ENCODE peak calls at places on chromosomes 11 and 22, in five cellular contexts. D is GM23338, L is HepG2, W is body of pancreas, K is cardiac muscle cell. Y is an unnamed sample.
A peak's percentile ranks its signal among the peaks of the same experiment; 100 is the strongest.

GRCh38 chr22:48234011-48234410 is 1471.6 kb downstream of the TBC1D22A start:
- DNase-seq in D (no peak), K (no peak), L (no peak), W (no peak), Y (no peak)

GRCh38 chr11:131888230-131888826 is 517.9 kb downstream of the NTM start:
- DNase-seq in L (no peak), K (peak; percentile 95), W (no peak), D (no peak), Y (peak; percentile 95)

GRCh38 chr22:46533434-46533833 is 4.0 kb downstream of the CELSR1 start:
- DNase-seq in L (no peak), K (no peak), W (no peak), D (peak; percentile 38), Y (peak; percentile 62)

GRCh38 chr11:72243173-72243566 is 806 bp downstream of the PHOX2A start:
- DNase-seq in W (no peak), L (no peak), D (no peak), K (no peak), Y (no peak)

GRCh38 chr11:57476223-57476882 is 16.0 kb downstream of the RTN4RL2 start:
- DNase-seq in L (no peak), W (peak; percentile 60), D (peak; percentile 67), K (no peak), Y (no peak)

GRCh38 chr11:115564851-115565250 is 60.6 kb upstream of the CADM1 start:
- DNase-seq in K (no peak), W (no peak), D (no peak), L (no peak), Y (no peak)

GRCh38 chr11:111422494-111423249 is 43.6 kb upstream of the POU2AF1 start:
- DNase-seq in W (peak; percentile 73), K (peak; percentile 54), D (peak; percentile 90), L (peak; percentile 82), Y (no peak)

GRCh38 chr22:31228425-31228824 is 16.3 kb downstream of the LIMK2 start:
- DNase-seq in L (no peak), W (no peak), K (no peak), D (no peak), Y (no peak)

GRCh38 chr11:34586655-34587281 is 34.1 kb upstream of the EHF start:
- DNase-seq in D (no peak), K (no peak), W (no peak), L (no peak), Y (no peak)

GRCh38 chr11:36012979-36013378 is 69.1 kb downstream of the LDLRAD3 start:
- DNase-seq in L (no peak), W (no peak), K (peak; percentile 83), D (no peak), Y (no peak)

GRCh38 chr11:119567667-119568582 is 145.0 kb upstream of the THY1 start:
- DNase-seq in D (peak; percentile 16), L (no peak), K (peak; percentile 84), W (no peak), Y (peak; percentile 30)

GRCh38 chr11:43925063-43925931 is 17.1 kb upstream of the C11orf96 start:
- DNase-seq in K (no peak), W (no peak), L (no peak), D (no peak), Y (no peak)

GRCh38 chr22:46229701-46230100 is 20.4 kb downstream of the CDPF1 start:
- DNase-seq in W (no peak), K (peak; percentile 58), D (no peak), L (no peak), Y (no peak)

GRCh38 chr11:116072776-116073175 is 568.6 kb upstream of the CADM1 start:
- DNase-seq in D (peak; percentile 73), K (no peak), L (no peak), W (no peak), Y (no peak)

GRCh38 chr11:34417203-34417602 is 21.5 kb upstream of the CAT start:
- DNase-seq in W (no peak), D (peak; percentile 21), K (no peak), L (no peak), Y (no peak)

GRCh38 chr11:46050065-46050464 is 71.2 kb downstream of the PHF21A start:
- DNase-seq in K (peak; percentile 93), L (peak; percentile 27), D (peak; percentile 58), W (peak; percentile 11), Y (peak; percentile 59)

GRCh38 chr11:10592331-10592730 is 23.9 kb upstream of the LYVE1 start:
- DNase-seq in L (no peak), D (no peak), K (peak; percentile 92), W (no peak), Y (peak; percentile 85)

GRCh38 chr22:46087816-46088277 is 62.5 kb upstream of the PPARA start:
- DNase-seq in W (peak; percentile 93), K (peak; percentile 96), D (no peak), L (no peak), Y (no peak)

GRCh38 chr11:87322570-87322969 is 284.8 kb downstream of the TMEM135 start:
- DNase-seq in K (no peak), D (no peak), W (no peak), L (no peak), Y (no peak)

GRCh38 chr11:62358273-62358672 is 21.0 kb downstream of the ASRGL1 start:
- DNase-seq in W (no peak), K (no peak), D (no peak), L (no peak), Y (no peak)

GRCh38 chr11:111765320-111765983 is 737 bp downstream of the PPP2R1B start:
- DNase-seq in D (peak; percentile 64), L (no peak), K (no peak), W (peak; percentile 50), Y (no peak)

GRCh38 chr11:16086229-16086628 is 270.1 kb downstream of the SOX6 start:
- DNase-seq in D (peak; percentile 6), W (no peak), L (no peak), K (no peak), Y (no peak)

GRCh38 chr11:10109836-10110235 is 184.2 kb downstream of the SBF2 start:
- DNase-seq in W (no peak), D (no peak), K (peak; percentile 92), L (no peak), Y (no peak)

GRCh38 chr11:9013373-9013772 is 9.6 kb upstream of the NRIP3 start:
- DNase-seq in L (no peak), W (no peak), D (no peak), K (no peak), Y (no peak)

GRCh38 chr11:71286701-71287643 is 34.6 kb upstream of the SHANK2 start:
- DNase-seq in D (no peak), K (peak; percentile 82), L (peak; percentile 38), W (peak; percentile 49), Y (peak; percentile 93)

GRCh38 chr11:11022126-11022730 is 164.4 kb upstream of the ZBED5 start:
- DNase-seq in K (peak; percentile 50), W (no peak), L (no peak), D (peak; percentile 46), Y (no peak)

GRCh38 chr11:102267602-102268001 is 49.7 kb upstream of the BIRC3 start:
- DNase-seq in K (peak; percentile 49), D (no peak), W (no peak), L (no peak), Y (peak; percentile 67)

DNA sequence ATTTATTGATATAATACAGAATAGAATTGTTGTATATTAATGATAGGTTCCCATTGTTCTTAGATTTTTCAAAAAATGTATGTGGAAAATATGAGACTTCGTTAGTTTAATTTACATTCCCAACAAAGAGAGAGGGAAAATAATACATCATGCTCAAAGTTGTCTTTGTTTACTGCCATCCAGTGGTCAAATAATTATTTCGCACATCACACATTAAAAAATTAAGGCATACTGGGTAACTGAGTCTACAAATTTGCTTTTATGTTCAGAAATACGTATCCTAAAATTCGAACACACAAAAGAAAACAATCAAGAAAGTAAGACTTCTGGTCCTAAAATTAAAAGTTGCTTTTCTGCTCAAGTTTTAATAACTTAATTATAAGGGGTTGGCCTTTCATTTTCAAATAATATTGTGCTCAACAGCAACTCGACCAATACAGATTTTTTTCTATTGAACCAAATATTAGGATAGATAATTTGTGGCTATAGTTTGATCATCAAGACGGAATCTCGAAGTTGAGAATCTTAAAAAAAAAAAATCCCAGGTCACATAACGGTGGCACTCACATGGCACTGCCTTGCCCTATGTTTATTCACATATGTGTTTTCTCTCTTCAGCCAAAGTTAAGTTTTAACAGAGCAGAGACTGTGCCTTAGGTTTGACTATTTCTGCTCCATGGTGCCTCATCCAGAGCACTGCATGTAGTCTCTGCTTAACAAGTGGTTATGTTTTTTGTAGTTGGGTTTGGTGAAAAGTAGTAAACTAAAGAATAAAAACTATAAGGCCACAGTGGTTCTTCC is 12.3 kb downstream of the PDGFD start:
- DNase-seq in W (no peak), D (no peak), L (no peak), K (peak; percentile 43), Y (no peak)
- H3K4me1 ChIP-seq in W (peaks cover 9% of the 10 kb centered on the region), D (no peaks in the 10 kb centered on the region), L (no peaks in the 10 kb centered on the region), K (peaks cover 29% of the 10 kb centered on the region), Y (no peaks in the 10 kb centered on the region)

GRCh38 chr22:36328635-36329216 is 59.0 kb downstream of the MYH9 start:
- DNase-seq in K (peak; percentile 82), W (peak; percentile 63), L (no peak), D (no peak), Y (no peak)
- H3K4me1 ChIP-seq in K (peaks cover 83% of the 10 kb centered on the region), W (peaks cover 69% of the 10 kb centered on the region), L (peaks cover 56% of the 10 kb centered on the region), D (peaks cover 37% of the 10 kb centered on the region), Y (peaks cover 63% of the 10 kb centered on the region)

GRCh38 chr11:66070604-66071325 is 693 bp downstream of the PACS1 start:
- DNase-seq in K (peak; percentile 57), W (peak; percentile 52), D (peak; percentile 56), L (no peak), Y (no peak)
- H3K4me1 ChIP-seq in K (peaks cover 24% of the 10 kb centered on the region), W (peaks cover 31% of the 10 kb centered on the region), D (peaks cover 25% of the 10 kb centered on the region), L (peaks cover 59% of the 10 kb centered on the region), Y (peaks cover 5% of the 10 kb centered on the region)

GRCh38 chr22:49936018-49936972 is 17.9 kb downstream of the CRELD2 start:
- DNase-seq in W (peak; percentile 85), L (peak; percentile 93), D (peak; percentile 79), K (peak; percentile 92), Y (no peak)

GRCh38 chr22:49934891-49935557 is 16.6 kb downstream of the CRELD2 start:
- DNase-seq in D (peak; percentile 86), K (peak; percentile 79), L (no peak), W (peak; percentile 78), Y (no peak)

GRCh38 chr22:49934144-49934890 is 15.9 kb downstream of the CRELD2 start:
- DNase-seq in L (no peak), W (peak; percentile 84), D (no peak), K (no peak), Y (no peak)

GRCh38 chr22:49936973-49937757 is 18.7 kb downstream of the CRELD2 start:
- DNase-seq in L (no peak), D (no peak), W (no peak), K (no peak), Y (no peak)

GRCh38 chr22:49935561-49935960 is 17.1 kb downstream of the CRELD2 start:
- DNase-seq in K (peak; percentile 74), W (no peak), D (peak; percentile 46), L (no peak), Y (no peak)
- H3K4me1 ChIP-seq in K (peaks cover 35% of the 10 kb centered on the region), W (peaks cover 53% of the 10 kb centered on the region), D (peaks cover 10% of the 10 kb centered on the region), L (peaks cover 83% of the 10 kb centered on the region), Y (no peaks in the 10 kb centered on the region)

DNA sequence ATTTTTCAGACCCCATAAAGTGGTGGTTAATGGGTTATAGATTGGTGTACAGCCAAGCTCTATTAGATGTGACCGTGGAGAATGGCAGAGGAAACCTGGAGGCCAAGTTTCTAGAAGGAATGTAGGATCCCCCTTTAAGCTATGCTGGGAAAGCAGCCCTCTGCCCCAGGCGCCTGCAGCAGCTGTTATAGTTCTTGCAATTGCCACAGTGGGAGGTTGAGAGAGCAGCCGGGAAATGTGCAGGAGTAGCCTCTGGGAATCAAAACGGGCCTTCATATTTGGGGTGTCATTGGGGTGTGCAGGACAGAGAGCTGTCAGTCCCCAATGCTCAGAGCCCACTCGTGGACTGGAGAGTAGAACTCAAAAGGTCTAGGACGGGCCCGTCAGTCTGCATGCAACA is 54.4 kb upstream of the ASPHD2 start:
- DNase-seq in W (no peak), D (no peak), L (no peak), K (no peak), Y (no peak)
- H3K4me1 ChIP-seq in W (no peaks in the 10 kb centered on the region), D (no peaks in the 10 kb centered on the region), L (no peaks in the 10 kb centered on the region), K (no peaks in the 10 kb centered on the region), Y (no peaks in the 10 kb centered on the region)